ENCODE peak calls at places on chromosomes 7 and 10, in four cellular contexts. Z, G, F and W are unnamed samples.

GRCh38 chr7:33639552-33640197 is 265.7 kb upstream of the BMPER start:
- DNase-seq in Z (no peak), G (no peak), F (no peak), W (no peak)

GRCh38 chr7:48176356-48176893 is 5.2 kb downstream of the ABCA13 start:
- DNase-seq in Z (no peak), G (no peak), F (no peak), W (no peak)

GRCh38 chr10:98879486-98879885 is 356.2 kb downstream of the HPSE2 start:
- DNase-seq in Z (no peak), G (no peak), F (no peak), W (no peak)

GRCh38 chr10:23088609-23089008 is 6.8 kb upstream of the MSRB2 start:
- DNase-seq in Z (no peak), G (no peak), F (no peak), W (no peak)

GRCh38 chr7:30816291-30817059 is 45.3 kb downstream of the MINDY4 start:
- DNase-seq in Z (no peak), G (peak), F (no peak), W (no peak)

GRCh38 chr7:20330176-20330796 is 414 bp upstream of the ITGB8 start:
- DNase-seq in Z (peak), G (peak), F (peak), W (peak)

GRCh38 chr10:49642311-49642710 is 28.5 kb downstream of the CHAT start:
- DNase-seq in Z (no peak), G (no peak), F (no peak), W (no peak)

GRCh38 chr7:122403113-122403512 is 98.6 kb upstream of the FEZF1 start:
- DNase-seq in Z (no peak), G (no peak), F (no peak), W (no peak)

GRCh38 chr7:71237945-71238344 is 106.0 kb downstream of the GALNT17 start:
- DNase-seq in Z (no peak), G (no peak), F (no peak), W (no peak)

GRCh38 chr7:104231054-104232046 is 23.5 kb upstream of the ORC5 start:
- DNase-seq in Z (peak), G (peak), F (peak), W (peak)

GRCh38 chr7:28369523-28369922 is 42.8 kb upstream of the CREB5 start:
- DNase-seq in Z (no peak), G (no peak), F (no peak), W (no peak)

GRCh38 chr7:26618458-26618857 is 245.9 kb downstream of the SKAP2 start:
- DNase-seq in Z (no peak), G (no peak), F (peak), W (no peak)

DNA sequence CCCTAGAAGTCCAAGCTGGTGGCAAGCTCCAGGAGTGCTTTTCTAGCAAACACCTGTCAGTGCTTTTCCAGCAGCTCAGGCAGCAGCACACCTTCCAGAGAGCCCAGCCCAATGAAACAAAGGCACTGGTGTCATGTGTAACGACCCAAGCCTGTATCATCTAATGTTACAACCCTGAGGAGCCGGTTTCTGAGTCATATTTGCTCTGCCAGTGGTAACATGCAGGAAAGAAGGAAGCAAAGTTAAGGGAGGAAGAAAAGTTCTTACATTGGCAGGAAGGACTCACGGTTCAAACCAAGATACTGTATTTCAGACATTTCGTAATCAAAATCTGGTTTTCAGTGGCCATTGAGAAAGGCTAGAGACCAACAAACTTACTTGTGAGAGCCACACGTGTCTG is at the start of gene ANKRD22:
- DNase-seq in Z (no peak), G (no peak), F (no peak), W (peak)
- TF ChIP-seq PHF8 in Z (no peak), G (no peak), F (no peak), W (no peak)

GRCh38 chr7:6248581-6248980 is 23.8 kb downstream of the CYTH3 start:
- DNase-seq in Z (no peak), G (no peak), F (no peak), W (no peak)

GRCh38 chr7:6242561-6242960 is 29.9 kb downstream of the CYTH3 start:
- DNase-seq in Z (no peak), G (no peak), F (no peak), W (no peak)

GRCh38 chr7:6244021-6244420 is 28.4 kb downstream of the CYTH3 start:
- DNase-seq in Z (no peak), G (no peak), F (no peak), W (no peak)

GRCh38 chr7:6243168-6243567 is 29.3 kb downstream of the CYTH3 start:
- DNase-seq in Z (no peak), G (no peak), F (no peak), W (no peak)

GRCh38 chr7:6246257-6246917 is 26.0 kb downstream of the CYTH3 start:
- DNase-seq in Z (no peak), G (no peak), F (no peak), W (no peak)
- TF ChIP-seq PHF8 in Z (no peak), G (no peak), F (no peak), W (no peak)

GRCh38 chr7:44400033-44400511 is 74.7 kb upstream of the CAMK2B start:
- DNase-seq in Z (no peak), G (no peak), F (no peak), W (no peak)
- TF ChIP-seq PHF8 in Z (no peak), G (no peak), F (no peak), W (no peak)

GRCh38 chr7:55468495-55468894 is 103.4 kb downstream of the LANCL2 start:
- DNase-seq in Z (no peak), G (no peak), F (no peak), W (no peak)
- TF ChIP-seq PHF8 in Z (no peak), G (no peak), F (no peak), W (no peak)

DNA sequence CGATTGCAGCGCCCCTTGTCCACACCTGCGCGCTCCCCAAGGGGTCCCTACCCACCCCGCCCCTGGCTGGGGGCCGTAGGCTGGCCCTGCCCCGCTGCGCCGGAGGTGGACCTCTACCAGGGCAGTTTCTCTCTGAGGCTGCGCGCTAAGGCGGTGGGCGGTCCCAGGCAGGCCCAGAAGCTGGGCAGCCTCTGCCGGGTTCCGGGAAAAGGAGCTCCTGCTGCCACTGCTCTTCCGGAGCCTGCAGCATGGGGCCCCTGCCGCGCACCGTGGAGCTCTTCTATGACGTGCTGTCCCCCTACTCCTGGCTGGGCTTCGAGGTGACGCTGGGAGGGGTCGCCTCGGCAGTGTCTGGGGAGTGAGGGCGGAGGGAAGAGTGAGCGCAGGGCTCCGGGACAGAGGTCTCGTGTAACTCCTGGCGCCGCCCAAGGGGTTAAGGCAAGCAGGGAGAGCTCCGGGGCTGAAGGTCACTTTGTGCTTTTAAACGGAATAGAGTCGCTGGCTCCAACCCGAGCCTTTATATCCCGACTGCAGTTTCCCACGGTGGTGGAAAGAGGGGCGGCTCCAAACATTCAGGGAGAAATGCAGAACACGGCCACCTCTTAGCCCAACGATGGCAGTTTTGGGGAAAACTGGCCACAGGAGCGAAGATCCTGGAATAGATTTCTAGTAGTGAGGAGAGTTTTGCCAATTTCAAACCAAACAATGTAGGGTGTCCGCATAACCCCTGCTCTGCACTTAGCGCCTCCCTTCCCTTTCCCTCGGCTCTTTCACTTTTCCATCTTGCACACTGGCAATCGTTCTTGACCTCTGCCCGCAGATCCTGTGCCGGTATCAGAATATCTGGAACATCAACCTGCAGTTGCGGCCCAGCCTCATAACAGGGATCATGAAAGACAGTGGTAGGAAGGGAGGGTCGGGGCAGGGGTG is at the start of gene GSTK1:
- DNase-seq in Z (peak), G (peak), F (peak), W (peak)
- TF ChIP-seq PHF8 in Z (peak), G (peak), F (peak), W (peak)

DNA sequence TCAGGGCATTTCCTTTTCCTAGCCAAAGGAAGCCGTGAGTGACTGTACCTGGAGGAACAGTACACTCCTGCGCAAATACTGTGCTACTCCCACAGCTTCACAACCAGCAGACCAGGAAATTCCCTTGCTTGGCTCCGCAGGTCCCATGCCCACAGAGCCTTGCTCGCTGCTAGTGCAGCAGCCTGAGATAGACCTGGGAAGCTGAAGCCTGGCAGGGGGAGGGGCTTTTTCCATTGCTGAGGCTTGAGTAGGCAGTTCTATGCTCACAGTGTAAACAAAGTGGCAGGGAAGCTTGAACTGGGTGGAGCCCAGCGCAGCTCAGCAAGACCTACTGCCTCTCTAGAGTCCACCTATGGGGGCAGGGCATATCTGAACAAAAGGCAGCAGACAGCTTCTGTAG is 291.2 kb downstream of the HGF start:
- DNase-seq in Z (no peak), G (no peak), F (peak), W (no peak)
- TF ChIP-seq PHF8 in Z (no peak), G (no peak), F (no peak), W (no peak)

GRCh38 chr7:89133819-89134218 is 338.3 kb upstream of the TEX47 start:
- DNase-seq in Z (no peak), G (no peak), F (no peak), W (no peak)
- TF ChIP-seq PHF8 in Z (no peak), G (no peak), F (no peak), W (no peak)

DNA sequence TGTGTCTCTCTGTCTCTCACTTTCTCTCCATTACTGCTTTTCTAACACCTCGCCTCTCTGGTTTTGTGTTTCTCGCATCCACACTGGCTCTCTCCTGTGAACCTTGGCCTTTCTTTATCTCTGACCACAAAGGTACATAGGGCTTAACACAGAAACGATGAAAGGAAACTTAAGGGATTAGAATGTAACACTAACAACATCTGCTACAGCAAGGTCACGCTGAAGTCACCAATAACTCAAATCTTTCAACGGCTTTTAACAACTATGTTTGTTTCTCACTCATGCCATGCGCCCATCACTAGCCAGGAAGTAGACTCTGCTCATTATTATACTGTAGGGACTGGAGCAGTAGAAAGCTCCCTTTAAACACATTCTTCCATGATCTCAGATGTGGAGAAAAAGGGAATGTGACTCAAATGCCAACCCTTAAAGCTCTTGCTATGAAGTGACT is 9.3 kb upstream of the OR6V1 start:
- DNase-seq in Z (no peak), G (no peak), F (peak), W (no peak)
- TF ChIP-seq PHF8 in Z (no peak), G (no peak), F (no peak), W (no peak)

DNA sequence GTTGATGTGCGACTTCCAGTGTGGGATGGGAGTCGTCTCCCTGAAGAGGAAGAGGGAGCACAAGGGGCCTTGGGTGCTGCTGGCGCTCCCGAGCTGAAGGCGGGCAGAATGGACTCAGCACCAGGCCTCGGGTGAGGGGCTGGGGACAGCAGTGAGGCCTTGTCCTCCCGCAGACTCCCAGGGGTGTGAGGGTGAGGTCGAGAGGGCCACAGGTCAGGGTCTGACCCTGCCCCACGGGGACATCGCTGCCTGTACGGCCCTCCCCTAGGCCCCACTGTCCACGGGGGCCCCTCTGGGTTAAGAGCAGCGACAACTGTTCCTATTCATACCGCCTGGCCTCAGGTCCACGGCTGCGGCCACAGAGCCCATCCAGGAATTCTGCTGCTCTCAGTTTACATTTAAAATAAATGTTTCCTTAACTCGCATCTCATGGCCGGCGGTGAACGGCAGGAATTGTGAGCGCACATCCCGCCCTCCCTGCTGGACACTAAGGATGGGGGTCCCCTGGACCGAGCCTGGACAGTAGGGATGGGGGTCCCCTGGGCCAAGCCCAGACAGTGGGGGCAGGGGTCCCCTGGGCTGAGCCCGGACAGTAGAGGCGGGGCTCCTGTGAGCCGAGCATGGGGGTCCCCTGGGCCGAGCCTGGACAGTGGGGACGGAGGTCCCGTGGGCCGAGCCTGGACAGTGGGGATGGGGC is 61.7 kb downstream of the PDGFA start:
- DNase-seq in Z (no peak), G (no peak), F (no peak), W (no peak)
- TF ChIP-seq PHF8 in Z (no peak), G (no peak), F (no peak), W (no peak)

DNA sequence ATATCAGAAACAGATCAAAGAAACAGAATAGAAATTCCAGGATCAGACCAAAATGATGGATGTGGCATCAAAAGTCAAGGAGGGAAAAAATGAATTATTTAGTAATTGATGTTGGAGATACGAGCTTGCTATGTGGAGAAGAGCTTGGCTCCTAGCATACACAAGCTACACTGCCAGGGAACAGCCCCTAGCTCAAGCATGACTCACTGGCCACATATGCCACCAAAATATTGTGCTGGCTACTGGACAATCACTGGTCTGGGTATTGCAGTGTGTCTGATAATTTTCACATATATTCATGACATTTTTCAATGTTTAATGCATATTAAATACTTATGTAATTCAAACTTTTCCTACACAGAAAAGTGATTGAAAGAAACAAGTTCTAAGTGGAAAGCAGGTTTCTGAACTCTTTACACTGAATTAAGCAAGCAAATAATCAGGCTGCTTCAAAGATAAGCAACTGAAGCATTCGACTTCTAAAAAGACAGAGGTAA is 59.3 kb downstream of the OAT start:
- DNase-seq in Z (no peak), G (no peak), F (no peak), W (no peak)
- TF ChIP-seq PHF8 in Z (no peak), G (no peak), F (no peak), W (no peak)